ENCODE peak calls at places on chromosomes 7 and 10, in nine cellular contexts. A, H, C, X, N, U, O, K and J are unnamed samples.
A peak's percentile ranks its signal among the peaks of the same experiment; 100 is the strongest.

GRCh38 chr7:27102578-27103442 is at the start of gene HOXA2:
- DNase-seq in C (no peak), H (no peak), A (no peak), X (no peak), N (no peak), O (no peak), U (no peak), K (no peak), J (peak; percentile 93)

GRCh38 chr10:49613882-49614241 is at the start of gene CHAT:
- DNase-seq in H (peak; percentile 48), N (no peak), A (no peak), O (no peak), X (no peak), K (no peak), U (no peak), C (no peak), J (no peak)

GRCh38 chr7:23462846-23463245 is 7.4 kb downstream of the IGF2BP3 start:
- DNase-seq in X (no peak), H (peak; percentile 49), K (peak; percentile 57), A (no peak), O (no peak), C (no peak), N (peak; percentile 14), U (no peak), J (no peak)

GRCh38 chr10:72567884-72568283 is 58.0 kb downstream of the MICU1 start:
- DNase-seq in N (peak; percentile 43), O (no peak), C (peak; percentile 60), U (no peak), H (peak; percentile 67), K (no peak), A (no peak), X (no peak), J (no peak)

GRCh38 chr10:102641398-102641797 is 2.9 kb upstream of the TRIM8 start:
- DNase-seq in N (no peak), C (no peak), X (no peak), K (no peak), H (no peak), U (no peak), A (no peak), O (no peak), J (no peak)

GRCh38 chr10:95560288-95561199 is 627 bp downstream of the SORBS1 start:
- DNase-seq in C (peak; percentile 5), A (no peak), N (peak; percentile 51), U (peak; percentile 39), H (peak; percentile 74), X (peak; percentile 12), O (no peak), K (no peak), J (no peak)

GRCh38 chr7:158024881-158025280 is 562.7 kb downstream of the PTPRN2 start:
- DNase-seq in A (no peak), U (no peak), O (no peak), K (no peak), N (no peak), X (no peak), H (no peak), C (no peak), J (no peak)

GRCh38 chr7:15389073-15389472 is 172.7 kb downstream of the AGMO start:
- DNase-seq in N (no peak), C (no peak), A (no peak), H (no peak), K (no peak), O (no peak), U (no peak), X (no peak), J (no peak)

GRCh38 chr7:34417781-34418180 is 240.2 kb upstream of the NPSR1 start:
- DNase-seq in X (no peak), O (no peak), A (no peak), U (no peak), H (no peak), K (no peak), C (peak; percentile 44), N (no peak), J (no peak)

GRCh38 chr10:97673736-97674525 is 13.1 kb downstream of the AVPI1 start:
- DNase-seq in K (peak; percentile 25), O (no peak), H (no peak), A (no peak), U (no peak), N (no peak), C (peak; percentile 80), X (no peak), J (no peak)